ENCODE peak calls at places on chromosome 20, in ten cellular contexts. E is mesendoderm; P is neuronal stem cell; I is naive thymus-derived CD4-positive, alpha-beta T cell; G is psoas muscle; F is pancreas; U is left ventricle myocardium inferior; Z is gastrocnemius medialis; N is uterus; D is cardiac muscle cell. H is an unnamed sample. For H3K4me1, the result is how much of the 10 kb centered on the place peaks cover.

GRCh38 chr20:45153756-45154155 is 20.9 kb upstream of the PI3 start:
- DNase-seq in E (no peak), P (no peak), I (no peak), G (no peak), F (no peak), U (no peak), Z (no peak), N (no peak), D (no peak), H (no peak)

GRCh38 chr20:10282930-10283556 is 64.4 kb downstream of the SNAP25 start:
- DNase-seq in E (peak), P (no peak), I (no peak), G (no peak), F (no peak), U (no peak), Z (no peak), N (no peak), D (no peak), H (no peak)

GRCh38 chr20:37257993-37258392 is 3.6 kb downstream of the GHRH start:
- DNase-seq in E (peak), P (no peak), I (no peak), G (no peak), F (no peak), U (no peak), Z (no peak), N (no peak), D (no peak), H (no peak)

GRCh38 chr20:22471156-22471836 is 113.1 kb downstream of the FOXA2 start:
- DNase-seq in E (no peak), P (no peak), I (no peak), G (no peak), F (no peak), U (no peak), Z (no peak), N (no peak), D (no peak), H (no peak)

GRCh38 chr20:3068986-3069900 is 2.2 kb upstream of the OXT start:
- DNase-seq in E (no peak), P (no peak), I (no peak), G (no peak), F (no peak), U (no peak), Z (no peak), N (no peak), D (no peak), H (no peak)

GRCh38 chr20:49276895-49277785 is 717 bp downstream of the ZNFX1 start:
- DNase-seq in E (peak), P (no peak), I (peak), G (peak), F (peak), U (peak), Z (peak), N (peak), D (no peak), H (peak)

GRCh38 chr20:61360940-61361339 is 108.9 kb downstream of the CDH4 start:
- DNase-seq in E (no peak), P (no peak), I (no peak), G (no peak), F (no peak), U (no peak), Z (no peak), N (no peak), D (no peak), H (no peak)

GRCh38 chr20:54092021-54092420 is 21.6 kb upstream of the BCAS1 start:
- DNase-seq in E (no peak), P (no peak), I (no peak), G (no peak), F (no peak), U (no peak), Z (no peak), N (no peak), D (no peak), H (no peak)

GRCh38 chr20:25044660-25045342 is 13.1 kb downstream of the ACSS1 start:
- DNase-seq in E (no peak), P (no peak), I (no peak), G (peak), F (no peak), U (no peak), Z (peak), N (no peak), D (no peak), H (peak)

GRCh38 chr20:13852321-13852720 is 67.5 kb downstream of the NDUFAF5 start:
- DNase-seq in E (no peak), P (no peak), I (no peak), G (no peak), F (no peak), U (no peak), Z (no peak), N (no peak), D (no peak), H (no peak)

GRCh38 chr20:62902926-62903615 is 23.2 kb downstream of the DIDO1 start:
- DNase-seq in E (no peak), P (no peak), I (no peak), G (no peak), F (no peak), U (no peak), Z (no peak), N (no peak), D (no peak), H (no peak)

GRCh38 chr20:5751856-5752255 is 1.7 kb downstream of the SHLD1 start:
- DNase-seq in E (peak), P (no peak), I (no peak), G (no peak), F (peak), U (no peak), Z (no peak), N (no peak), D (no peak), H (no peak)

GRCh38 chr20:63104312-63105181 is 97.8 kb upstream of the BHLHE23 start:
- DNase-seq in E (no peak), P (no peak), I (no peak), G (no peak), F (no peak), U (no peak), Z (no peak), N (no peak), D (no peak), H (no peak)

GRCh38 chr20:33811763-33812672 is 870 bp downstream of the CHMP4B start:
- DNase-seq in E (peak), P (no peak), I (peak), G (peak), F (peak), U (peak), Z (peak), N (peak), D (peak), H (peak)

GRCh38 chr20:36855241-36855657 is 20.7 kb upstream of the TLDC2 start:
- DNase-seq in E (no peak), P (no peak), I (no peak), G (no peak), F (no peak), U (no peak), Z (no peak), N (no peak), D (no peak), H (no peak)

GRCh38 chr20:6566821-6567220 is 200.7 kb upstream of the BMP2 start:
- DNase-seq in E (no peak), P (no peak), I (no peak), G (no peak), F (no peak), U (no peak), Z (no peak), N (no peak), D (no peak), H (no peak)

DNA sequence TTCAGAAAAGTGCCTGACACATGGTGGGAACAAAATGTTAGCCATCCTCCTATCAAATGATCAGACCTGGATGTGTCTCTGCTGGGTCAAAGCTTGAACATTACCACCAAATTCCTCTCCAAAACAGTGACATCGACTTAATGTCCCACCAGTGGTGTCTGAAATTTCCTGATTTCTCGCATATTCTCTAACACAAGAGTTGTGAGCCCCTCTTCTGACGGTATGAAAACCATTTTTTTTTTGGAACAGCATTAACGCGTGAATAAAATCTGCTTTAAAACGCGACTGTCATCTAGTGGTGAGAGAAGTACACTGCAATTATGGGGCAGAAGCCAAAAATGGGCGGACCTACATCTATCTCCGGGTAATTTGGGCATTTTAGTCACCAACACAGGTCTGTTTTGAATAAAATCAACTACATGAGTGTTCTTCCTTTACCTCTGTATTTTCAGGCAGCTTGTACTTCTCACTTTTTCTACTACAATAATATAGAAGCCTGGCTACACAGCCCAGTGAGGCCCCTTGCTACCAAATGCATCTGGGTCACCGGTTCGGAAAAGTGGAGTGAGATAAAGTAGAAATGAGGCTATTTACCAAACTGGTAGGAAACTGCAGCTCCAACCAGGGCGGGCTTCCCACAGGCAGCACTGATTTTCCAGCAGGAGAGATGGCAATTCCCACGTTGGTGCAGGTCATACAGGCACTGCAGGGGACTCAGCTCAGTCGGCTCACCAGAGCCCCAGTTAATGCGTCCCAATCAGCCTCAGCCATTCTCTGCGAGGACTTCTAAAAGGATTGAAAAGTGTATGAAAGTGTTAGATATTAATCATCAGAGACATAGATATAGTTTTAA is 27.4 kb downstream of the MGME1 start:
- DNase-seq in E (peak), P (peak), I (no peak), G (no peak), F (no peak), U (no peak), Z (no peak), N (peak), D (peak), H (no peak)
- H3K4me3 ChIP-seq in E (no peak), P (no peak), I (no peak), G (no peak), F (no peak), U (no peak), Z (no peak), N (no peak), D (no peak), H (no peak)

GRCh38 chr20:19929749-19930148 is 87.4 kb upstream of the NAA20 start:
- DNase-seq in E (no peak), P (no peak), I (no peak), G (no peak), F (no peak), U (no peak), Z (no peak), N (no peak), D (no peak), H (no peak)
- H3K4me1 ChIP-seq in E (under half), P (under half), I (under half), G (under half), F (under half), U (half or more), Z (half or more), N (under half), D (under half), H (under half)

DNA sequence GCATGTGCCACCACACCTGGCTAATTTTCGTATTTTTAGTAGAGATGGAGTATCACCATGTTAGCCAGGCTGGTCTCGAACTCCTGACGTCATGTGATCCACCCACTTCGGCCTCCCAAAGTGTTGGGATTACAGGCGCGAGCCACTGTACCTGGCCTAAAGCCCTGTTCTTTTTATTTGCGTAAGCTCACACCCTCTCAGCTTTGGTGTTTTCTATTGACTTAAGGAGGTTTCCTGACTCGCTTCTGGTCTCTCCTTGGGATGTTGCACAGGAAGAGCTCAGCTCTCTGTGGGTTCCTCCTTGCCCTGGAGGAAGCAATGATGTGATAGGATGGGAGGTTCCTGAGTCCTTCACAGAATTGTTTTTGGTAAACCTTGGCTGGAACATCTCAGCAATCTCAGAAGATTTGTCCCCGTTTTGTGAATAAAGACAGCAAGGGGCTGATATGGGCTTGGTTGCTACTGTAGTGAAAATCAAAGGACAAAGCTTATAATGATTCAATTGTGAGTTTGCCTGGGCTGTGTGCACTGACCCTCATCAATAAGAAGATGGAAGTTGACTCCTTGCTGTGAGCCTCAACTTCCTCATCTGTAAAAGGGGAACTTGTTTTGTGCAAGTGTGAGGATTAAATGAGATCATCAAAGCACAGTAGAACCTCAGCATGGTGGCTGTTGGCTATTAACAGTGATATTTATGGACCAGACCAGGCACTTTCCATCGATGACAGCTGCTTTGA is 27.0 kb downstream of the TOX2 start:
- DNase-seq in E (no peak), P (no peak), I (no peak), G (no peak), F (no peak), U (no peak), Z (no peak), N (no peak), D (no peak), H (no peak)
- H3K27ac ChIP-seq in E (no peak), P (no peak), I (no peak), G (peak), F (peak), U (peak), Z (no peak), N (no peak), D (no peak), H (no peak)

GRCh38 chr20:676315-676937 is 824 bp upstream of the SCRT2 start:
- DNase-seq in E (no peak), P (no peak), I (no peak), G (no peak), F (peak), U (no peak), Z (no peak), N (no peak), D (no peak), H (peak)

GRCh38 chr20:673606-674005 is 2.0 kb downstream of the SCRT2 start:
- DNase-seq in E (no peak), P (no peak), I (no peak), G (no peak), F (no peak), U (no peak), Z (no peak), N (no peak), D (no peak), H (no peak)

GRCh38 chr20:672975-673604 is 2.5 kb downstream of the SCRT2 start:
- DNase-seq in E (peak), P (no peak), I (no peak), G (no peak), F (no peak), U (no peak), Z (no peak), N (no peak), D (no peak), H (no peak)

GRCh38 chr20:675453-676314 is at the start of gene SCRT2:
- DNase-seq in E (peak), P (peak), I (peak), G (peak), F (peak), U (peak), Z (peak), N (peak), D (peak), H (peak)

DNA sequence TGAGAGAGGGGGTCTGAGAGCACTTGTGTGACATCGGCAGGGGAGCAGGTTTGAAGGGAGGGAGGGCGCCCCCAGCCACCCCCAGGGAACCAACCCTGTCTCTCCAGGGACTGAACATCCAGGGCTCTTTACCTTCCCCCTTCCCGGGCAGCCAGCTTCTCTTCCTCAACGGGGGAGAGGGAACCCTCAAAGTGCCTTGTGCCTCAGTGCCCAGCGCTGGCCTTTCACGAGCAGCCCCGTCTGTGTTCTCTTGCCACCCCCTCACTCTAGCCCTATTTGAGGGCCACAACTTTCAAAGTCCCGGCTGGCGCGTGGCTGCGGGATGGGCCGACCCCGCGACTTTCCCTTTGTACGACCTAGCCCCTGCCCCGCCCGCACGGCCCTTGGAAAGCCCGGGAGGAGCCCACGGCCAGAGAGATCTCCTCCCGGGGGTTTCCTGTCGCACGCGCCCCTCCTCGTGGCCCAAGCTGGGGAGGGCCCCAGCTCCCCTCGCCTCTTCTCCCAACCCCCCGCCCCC is 608 bp downstream of the SCRT2 start:
- DNase-seq in E (no peak), P (no peak), I (no peak), G (no peak), F (no peak), U (no peak), Z (no peak), N (no peak), D (no peak), H (no peak)
- H3K4me3 ChIP-seq in E (no peak), P (no peak), I (no peak), G (peak), F (no peak), U (peak), Z (no peak), N (no peak), D (no peak), H (no peak)

DNA sequence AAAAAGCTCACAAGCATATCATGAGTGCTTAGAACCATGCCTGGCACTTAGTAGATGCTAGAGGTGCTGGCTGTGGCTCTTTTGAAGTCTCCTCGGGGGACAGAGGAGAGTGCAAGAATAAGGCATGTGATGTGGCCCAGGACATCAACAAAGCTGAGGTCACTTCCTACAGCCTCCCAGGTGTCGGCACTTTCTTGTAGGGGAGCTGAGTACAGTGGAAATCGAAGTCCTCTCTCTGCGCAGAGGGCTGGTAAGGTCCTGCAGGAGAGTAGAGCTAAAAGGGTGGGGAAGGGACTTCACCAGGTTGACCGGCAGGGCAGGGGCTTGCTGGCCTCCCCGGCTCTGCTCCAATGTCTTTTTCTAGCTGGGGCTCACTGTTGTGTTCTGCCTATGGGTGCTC is 11.2 kb downstream of the SLC13A3 start:
- DNase-seq in E (peak), P (no peak), I (no peak), G (no peak), F (no peak), U (no peak), Z (no peak), N (no peak), D (no peak), H (no peak)
- H3K4me1 ChIP-seq in E (under half), P (under half), I (under half), G (under half), F (under half), U (under half), Z (under half), N (under half), D (under half), H (under half)

H was measured in tibial artery.